ENCODE peak calls at places on chromosomes 13 and 19, in six cellular contexts. One of them, this sample, is unnamed.

GRCh38 chr19:45469132-45469834 is 1.5 kb downstream of the FOSB start:
- DNase-seq in H1: no peak
- DNase-seq in mesenchymal stem cell: peak; percentile 75
- DNase-seq in trophoblast cell: peak; percentile 68
- DNase-seq in IMR-90: peak; percentile 92
- DNase-seq in neuronal stem cell: peak; percentile 95
- DNase-seq in this sample: peak; percentile 95

GRCh38 chr19:38228491-38229439 is 4.7 kb upstream of the DPF1 start:
- DNase-seq in mesenchymal stem cell: no peak
- DNase-seq in H1: no peak
- DNase-seq in neuronal stem cell: no peak
- DNase-seq in trophoblast cell: no peak
- DNase-seq in IMR-90: no peak
- DNase-seq in this sample: peak; percentile 63

GRCh38 chr13:72953391-72953960 is 105.3 kb upstream of the KLF5 start:
- DNase-seq in neuronal stem cell: no peak
- DNase-seq in mesenchymal stem cell: no peak
- DNase-seq in IMR-90: no peak
- DNase-seq in H1: no peak
- DNase-seq in trophoblast cell: peak; percentile 99
- DNase-seq in this sample: no peak

GRCh38 chr19:42467437-42467760 is 24.7 kb upstream of the CXCL17 start:
- DNase-seq in IMR-90: no peak
- DNase-seq in neuronal stem cell: no peak
- DNase-seq in mesenchymal stem cell: no peak
- DNase-seq in trophoblast cell: no peak
- DNase-seq in H1: no peak
- DNase-seq in this sample: no peak

GRCh38 chr19:18006895-18007604 is 920 bp upstream of the ARRDC2 start:
- DNase-seq in H1: no peak
- DNase-seq in neuronal stem cell: peak; percentile 78
- DNase-seq in mesenchymal stem cell: peak; percentile 81
- DNase-seq in trophoblast cell: peak; percentile 95
- DNase-seq in IMR-90: peak; percentile 62
- DNase-seq in this sample: peak; percentile 82

GRCh38 chr13:42969558-42970172 is 22.4 kb downstream of the EPSTI1 start:
- DNase-seq in mesenchymal stem cell: peak; percentile 66
- DNase-seq in IMR-90: peak; percentile 69
- DNase-seq in trophoblast cell: peak; percentile 91
- DNase-seq in neuronal stem cell: peak; percentile 76
- DNase-seq in H1: no peak
- DNase-seq in this sample: peak; percentile 83

GRCh38 chr19:10748924-10749434 is 31.1 kb downstream of the DNM2 start:
- DNase-seq in H1: no peak
- DNase-seq in trophoblast cell: peak; percentile 91
- DNase-seq in mesenchymal stem cell: peak; percentile 43
- DNase-seq in IMR-90: no peak
- DNase-seq in neuronal stem cell: no peak
- DNase-seq in this sample: no peak

GRCh38 chr19:43450545-43450997 is 14.8 kb downstream of the LYPD3 start:
- DNase-seq in neuronal stem cell: no peak
- DNase-seq in trophoblast cell: no peak
- DNase-seq in H1: no peak
- DNase-seq in IMR-90: peak; percentile 79
- DNase-seq in mesenchymal stem cell: peak; percentile 36
- DNase-seq in this sample: no peak

GRCh38 chr13:47120284-47120683 is 223.4 kb upstream of the HTR2A start:
- DNase-seq in IMR-90: no peak
- DNase-seq in neuronal stem cell: no peak
- DNase-seq in trophoblast cell: no peak
- DNase-seq in mesenchymal stem cell: no peak
- DNase-seq in H1: no peak
- DNase-seq in this sample: no peak
- H2BK120ac ChIP-seq in IMR-90: no peak overlapping the region
- H2BK120ac ChIP-seq in neuronal stem cell: no peak overlapping the region
- H2BK120ac ChIP-seq in trophoblast cell: peak overlapping the region; percentile 93
- H2BK120ac ChIP-seq in mesenchymal stem cell: peak overlapping the region; percentile 97
- H2BK120ac ChIP-seq in H1: no peak overlapping the region
- H2BK120ac ChIP-seq in this sample: no peak overlapping the region

GRCh38 chr13:111422352-111422751 is 101.9 kb downstream of the TEX29 start:
- DNase-seq in mesenchymal stem cell: no peak
- DNase-seq in H1: no peak
- DNase-seq in IMR-90: no peak
- DNase-seq in trophoblast cell: no peak
- DNase-seq in neuronal stem cell: no peak
- DNase-seq in this sample: no peak

GRCh38 chr13:111423168-111423785 is 102.8 kb downstream of the TEX29 start:
- DNase-seq in trophoblast cell: peak; percentile 78
- DNase-seq in mesenchymal stem cell: no peak
- DNase-seq in neuronal stem cell: no peak
- DNase-seq in H1: no peak
- DNase-seq in IMR-90: no peak
- DNase-seq in this sample: peak; percentile 29

GRCh38 chr13:111418101-111418500 is 97.7 kb downstream of the TEX29 start:
- DNase-seq in IMR-90: no peak
- DNase-seq in mesenchymal stem cell: no peak
- DNase-seq in neuronal stem cell: no peak
- DNase-seq in H1: no peak
- DNase-seq in trophoblast cell: no peak
- DNase-seq in this sample: no peak

GRCh38 chr13:111421216-111421615 is 100.8 kb downstream of the TEX29 start:
- DNase-seq in IMR-90: no peak
- DNase-seq in trophoblast cell: no peak
- DNase-seq in neuronal stem cell: no peak
- DNase-seq in H1: no peak
- DNase-seq in mesenchymal stem cell: no peak
- DNase-seq in this sample: no peak

DNA sequence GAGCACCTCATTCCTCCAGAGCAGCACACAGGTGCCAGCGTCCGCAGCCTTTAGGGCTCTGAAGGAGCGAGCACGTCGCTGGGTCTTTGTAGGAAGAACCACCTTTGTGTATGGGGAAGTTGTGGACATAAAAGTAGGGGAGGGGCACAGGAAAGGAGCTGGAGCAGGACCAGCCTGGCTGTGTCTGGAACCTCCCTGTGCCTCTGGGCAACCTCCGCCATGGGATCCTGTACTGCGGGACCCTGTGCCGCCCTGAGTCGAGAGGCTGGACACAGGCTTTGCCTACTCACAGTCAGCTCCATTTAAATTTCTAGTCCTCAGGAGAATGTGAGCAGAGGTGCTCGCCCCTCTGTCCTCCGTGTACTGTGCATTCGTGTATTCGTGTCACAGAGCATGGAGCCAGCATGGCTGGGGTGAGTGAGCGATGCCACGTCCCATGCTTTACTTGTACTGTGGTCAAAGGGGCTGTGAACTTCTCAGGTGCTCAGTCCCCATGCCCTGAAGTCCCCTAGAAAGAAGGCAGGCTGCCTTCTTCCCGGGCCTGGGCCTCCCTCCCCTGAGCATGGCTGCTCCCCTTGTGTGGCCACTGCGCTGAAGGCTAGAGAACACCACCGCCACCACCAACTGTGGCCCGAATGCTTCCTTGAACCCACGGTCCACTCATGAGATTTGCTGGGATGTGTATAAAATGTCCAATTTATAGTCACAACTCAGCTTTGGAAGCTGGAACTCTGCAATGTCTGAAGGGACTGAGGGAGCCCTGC is 99.9 kb downstream of the TEX29 start:
- DNase-seq in IMR-90: no peak
- DNase-seq in trophoblast cell: no peak
- DNase-seq in mesenchymal stem cell: no peak
- DNase-seq in neuronal stem cell: no peak
- DNase-seq in H1: no peak
- DNase-seq in this sample: no peak
- H3K27me3 ChIP-seq in IMR-90: peaks cover 5% of the 10 kb centered on the region
- H3K27me3 ChIP-seq in trophoblast cell: peaks cover 2% of the 10 kb centered on the region
- H3K27me3 ChIP-seq in mesenchymal stem cell: no peaks in the 10 kb centered on the region
- H3K27me3 ChIP-seq in neuronal stem cell: no peaks in the 10 kb centered on the region
- H3K27me3 ChIP-seq in H1: no peaks in the 10 kb centered on the region
- H3K27me3 ChIP-seq in this sample: no peaks in the 10 kb centered on the region

GRCh38 chr19:32872391-32872790 is 2.8 kb upstream of the SLC7A9 start:
- DNase-seq in IMR-90: no peak
- DNase-seq in mesenchymal stem cell: no peak
- DNase-seq in H1: no peak
- DNase-seq in trophoblast cell: no peak
- DNase-seq in neuronal stem cell: no peak
- DNase-seq in this sample: no peak

GRCh38 chr19:32870981-32871451 is 1.4 kb upstream of the SLC7A9 start:
- DNase-seq in H1: no peak
- DNase-seq in IMR-90: no peak
- DNase-seq in trophoblast cell: peak; percentile 34
- DNase-seq in neuronal stem cell: no peak
- DNase-seq in mesenchymal stem cell: no peak
- DNase-seq in this sample: no peak

GRCh38 chr19:32870154-32870573 is 597 bp upstream of the SLC7A9 start:
- DNase-seq in mesenchymal stem cell: no peak
- DNase-seq in trophoblast cell: peak; percentile 78
- DNase-seq in H1: no peak
- DNase-seq in IMR-90: no peak
- DNase-seq in neuronal stem cell: no peak
- DNase-seq in this sample: peak; percentile 55

GRCh38 chr19:32868206-32868950 is 1.2 kb downstream of the SLC7A9 start:
- DNase-seq in neuronal stem cell: no peak
- DNase-seq in mesenchymal stem cell: no peak
- DNase-seq in H1: no peak
- DNase-seq in IMR-90: no peak
- DNase-seq in trophoblast cell: no peak
- DNase-seq in this sample: no peak

GRCh38 chr19:32869369-32870153 is at the start of gene SLC7A9:
- DNase-seq in IMR-90: no peak
- DNase-seq in trophoblast cell: peak; percentile 27
- DNase-seq in neuronal stem cell: no peak
- DNase-seq in H1: no peak
- DNase-seq in mesenchymal stem cell: no peak
- DNase-seq in this sample: no peak
- H3K36me3 ChIP-seq in IMR-90: no peaks in the 10 kb centered on the region
- H3K36me3 ChIP-seq in trophoblast cell: no peaks in the 10 kb centered on the region
- H3K36me3 ChIP-seq in neuronal stem cell: no peaks in the 10 kb centered on the region
- H3K36me3 ChIP-seq in H1: no peaks in the 10 kb centered on the region
- H3K36me3 ChIP-seq in mesenchymal stem cell: no peaks in the 10 kb centered on the region
- H3K36me3 ChIP-seq in this sample: no peaks in the 10 kb centered on the region

GRCh38 chr19:2089001-2089711 is 7.0 kb downstream of the MOB3A start:
- DNase-seq in H1: no peak
- DNase-seq in IMR-90: peak; percentile 36
- DNase-seq in trophoblast cell: peak; percentile 92
- DNase-seq in mesenchymal stem cell: peak; percentile 77
- DNase-seq in neuronal stem cell: no peak
- DNase-seq in this sample: no peak
- H2BK120ac ChIP-seq in H1: no peak overlapping the region
- H2BK120ac ChIP-seq in IMR-90: no peak overlapping the region
- H2BK120ac ChIP-seq in trophoblast cell: peak overlapping the region; percentile 80
- H2BK120ac ChIP-seq in mesenchymal stem cell: no peak overlapping the region
- H2BK120ac ChIP-seq in neuronal stem cell: no peak overlapping the region
- H2BK120ac ChIP-seq in this sample: no peak overlapping the region

DNA sequence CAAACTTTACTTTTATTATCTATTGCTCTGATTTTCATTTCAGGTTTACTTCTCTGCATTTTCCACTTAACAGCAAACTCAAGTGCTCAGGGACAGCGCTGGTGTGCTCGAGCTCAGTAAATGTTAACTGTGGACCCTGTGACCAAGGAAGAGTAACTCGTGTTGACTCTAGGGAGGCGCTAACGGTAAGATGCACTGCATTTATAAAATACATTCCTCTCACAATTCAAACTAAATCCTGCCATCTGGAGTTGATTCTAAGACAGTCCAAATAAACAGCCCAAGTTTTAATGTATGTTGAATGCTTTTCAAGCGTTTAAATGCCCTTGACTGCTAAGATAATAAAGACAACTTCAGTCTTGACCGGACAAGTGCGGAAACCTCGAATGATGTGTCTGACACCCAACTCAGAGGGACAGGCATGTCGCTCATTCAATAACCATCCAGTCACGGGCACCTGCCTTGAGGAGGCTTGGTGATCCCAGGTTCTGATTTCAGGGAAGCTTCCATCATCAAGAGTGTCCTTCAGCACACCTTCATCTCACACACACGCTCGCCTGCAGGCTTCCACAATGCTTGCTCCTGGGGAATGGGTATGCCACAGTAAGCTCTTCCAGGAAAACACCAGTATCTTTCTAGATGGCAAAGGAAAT is 93.1 kb downstream of the STK24 start:
- DNase-seq in trophoblast cell: no peak
- DNase-seq in neuronal stem cell: no peak
- DNase-seq in IMR-90: peak; percentile 50
- DNase-seq in mesenchymal stem cell: peak; percentile 45
- DNase-seq in H1: no peak
- DNase-seq in this sample: no peak
- H3K27me3 ChIP-seq in trophoblast cell: no peaks in the 10 kb centered on the region
- H3K27me3 ChIP-seq in neuronal stem cell: no peaks in the 10 kb centered on the region
- H3K27me3 ChIP-seq in IMR-90: no peaks in the 10 kb centered on the region
- H3K27me3 ChIP-seq in mesenchymal stem cell: no peaks in the 10 kb centered on the region
- H3K27me3 ChIP-seq in H1: no peaks in the 10 kb centered on the region
- H3K27me3 ChIP-seq in this sample: no peaks in the 10 kb centered on the region

DNA sequence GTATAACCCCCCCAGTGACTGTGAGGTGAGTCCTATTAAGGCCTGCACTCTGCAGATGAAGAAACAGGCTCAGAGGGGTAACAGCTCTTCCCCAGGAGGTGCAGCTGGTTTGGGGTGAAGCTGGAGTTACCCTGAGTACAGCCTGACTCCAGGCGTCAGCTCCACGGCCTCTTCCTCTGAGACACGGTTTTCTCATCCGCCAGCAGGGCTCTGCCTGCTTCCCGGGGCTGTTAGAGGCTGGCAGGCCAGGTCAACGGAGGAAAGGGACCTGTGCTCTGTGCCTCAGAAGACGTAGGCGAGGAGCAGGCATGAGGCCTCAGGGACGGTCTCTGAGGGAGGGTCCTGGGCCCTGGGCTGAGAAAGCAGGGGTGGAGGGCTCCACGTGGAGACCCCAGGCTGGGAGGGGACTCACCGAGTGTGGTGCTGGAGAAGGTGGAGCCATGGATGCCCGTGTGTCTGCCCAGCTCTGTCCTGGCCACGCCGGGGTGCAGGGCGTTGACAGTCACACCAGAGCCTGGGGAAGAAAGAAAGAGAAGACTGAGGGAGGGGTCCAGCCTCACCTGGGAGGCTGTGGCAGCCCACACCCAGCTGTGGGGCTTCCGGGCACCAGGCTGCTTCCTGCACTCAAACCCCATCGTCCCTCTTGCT is 9.0 kb upstream of the GP6 start:
- DNase-seq in H1: no peak
- DNase-seq in mesenchymal stem cell: no peak
- DNase-seq in trophoblast cell: no peak
- DNase-seq in neuronal stem cell: no peak
- DNase-seq in IMR-90: no peak
- DNase-seq in this sample: no peak
- H3K36me3 ChIP-seq in H1: peaks cover 10% of the 10 kb centered on the region
- H3K36me3 ChIP-seq in mesenchymal stem cell: peaks cover 51% of the 10 kb centered on the region
- H3K36me3 ChIP-seq in trophoblast cell: peaks cover 77% of the 10 kb centered on the region
- H3K36me3 ChIP-seq in neuronal stem cell: peaks cover 88% of the 10 kb centered on the region
- H3K36me3 ChIP-seq in IMR-90: peaks cover 39% of the 10 kb centered on the region
- H3K36me3 ChIP-seq in this sample: peaks cover 20% of the 10 kb centered on the region

This sample was measured in mesendoderm.